ENCODE peak calls at places on chromosomes 6 and 20, in five cellular contexts. B, L, K, E and Z are unnamed samples.

GRCh38 chr6:18242062-18242851 is 22.1 kb downstream of the DEK start:
- DNase-seq in L (no peak), E (no peak), K (no peak), B (peak; percentile 72), Z (no peak)

GRCh38 chr20:19781235-19781634 is 23.2 kb downstream of the RIN2 start:
- DNase-seq in E (no peak), K (no peak), B (no peak), L (no peak), Z (peak; percentile 4)

GRCh38 chr6:17410281-17410680 is 16.9 kb downstream of the CAP2 start:
- DNase-seq in E (no peak), L (no peak), K (no peak), B (no peak), Z (no peak)

GRCh38 chr6:3193102-3193837 is 34.2 kb downstream of the TUBB2B start:
- DNase-seq in E (no peak), K (no peak), L (no peak), B (no peak), Z (no peak)

GRCh38 chr6:47161176-47161687 is 119.1 kb upstream of the ADGRF1 start:
- DNase-seq in K (no peak), E (no peak), L (peak; percentile 36), B (peak; percentile 29), Z (no peak)

GRCh38 chr6:12844284-12845223 is 128.0 kb downstream of the PHACTR1 start:
- DNase-seq in K (no peak), E (no peak), B (peak; percentile 10), L (no peak), Z (no peak)

GRCh38 chr6:44606506-44606905 is 219.0 kb downstream of the CDC5L start:
- DNase-seq in B (no peak), K (no peak), L (no peak), E (no peak), Z (no peak)

GRCh38 chr6:2245954-2246863 is 804 bp upstream of the GMDS start:
- DNase-seq in L (peak; percentile 93), K (no peak), E (peak; percentile 93), B (peak; percentile 51), Z (peak; percentile 86)

GRCh38 chr6:5968817-5969726 is 37.7 kb downstream of the NRN1 start:
- DNase-seq in K (no peak), B (peak; percentile 35), E (peak; percentile 73), L (peak; percentile 19), Z (no peak)

GRCh38 chr6:2608508-2608907 is 142.2 kb downstream of the MYLK4 start:
- DNase-seq in B (no peak), K (no peak), E (no peak), L (no peak), Z (no peak)

GRCh38 chr6:161586866-161587265 is 313.0 kb upstream of the AGPAT4 start:
- DNase-seq in K (no peak), B (no peak), E (no peak), L (no peak), Z (no peak)

GRCh38 chr6:28134015-28134414 is 7.7 kb upstream of the ZKSCAN8 start:
- DNase-seq in L (no peak), K (no peak), B (peak; percentile 29), E (no peak), Z (no peak)

GRCh38 chr6:88855521-88856152 is 107.8 kb downstream of the RNGTT start:
- DNase-seq in L (no peak), K (no peak), B (no peak), E (no peak), Z (no peak)

GRCh38 chr6:12348530-12349511 is 58.7 kb downstream of the EDN1 start:
- DNase-seq in K (no peak), B (peak; percentile 83), L (peak; percentile 38), E (peak; percentile 58), Z (no peak)

GRCh38 chr6:163356324-163356723 is 58.2 kb upstream of the QKI start:
- DNase-seq in B (no peak), L (no peak), K (no peak), E (no peak), Z (peak; percentile 81)

GRCh38 chr20:21981607-21982344 is 276.3 kb downstream of the PAX1 start:
- DNase-seq in E (no peak), L (no peak), K (no peak), B (no peak), Z (no peak)

GRCh38 chr6:126033696-126034095 is 47.4 kb downstream of the TRMT11 start:
- DNase-seq in B (no peak), E (no peak), K (no peak), L (peak; percentile 19), Z (peak; percentile 64)

GRCh38 chr20:23095504-23095903 is 9.4 kb upstream of the CD93 start:
- DNase-seq in K (no peak), B (no peak), L (no peak), E (no peak), Z (peak; percentile 64)

GRCh38 chr6:144617231-144618199 is 332.4 kb downstream of the UTRN start:
- DNase-seq in E (no peak), K (no peak), L (no peak), B (no peak), Z (no peak)

GRCh38 chr6:155311583-155311982 is 2.7 kb downstream of the TFB1M start:
- DNase-seq in K (no peak), B (no peak), E (no peak), L (no peak), Z (no peak)

GRCh38 chr6:24689964-24690363 is 23.1 kb downstream of the ACOT13 start:
- DNase-seq in L (no peak), B (no peak), K (no peak), E (no peak), Z (no peak)

GRCh38 chr6:29797120-29797519 is 30.5 kb upstream of the HLA-G start:
- DNase-seq in K (no peak), E (no peak), L (no peak), B (no peak), Z (no peak)

GRCh38 chr6:132734694-132735236 is 20.9 kb upstream of the VNN1 start:
- DNase-seq in L (no peak), B (peak; percentile 28), E (no peak), K (no peak), Z (no peak)

GRCh38 chr20:32457476-32457986 is 99.4 kb downstream of the ASXL1 start:
- DNase-seq in B (no peak), K (peak; percentile 81), E (peak; percentile 68), L (no peak), Z (peak; percentile 83)

GRCh38 chr6:9523462-9523861 is 891.4 kb downstream of the TFAP2A start:
- DNase-seq in B (no peak), L (no peak), K (no peak), E (no peak), Z (no peak)

GRCh38 chr6:14664112-14664592 is 546.6 kb downstream of the CD83 start:
- DNase-seq in E (no peak), B (no peak), L (no peak), K (no peak), Z (no peak)

GRCh38 chr6:80457044-80457933 is 350.8 kb downstream of the BCKDHB start:
- DNase-seq in E (peak; percentile 60), K (no peak), B (peak; percentile 38), L (peak; percentile 17), Z (peak; percentile 87)

DNA sequence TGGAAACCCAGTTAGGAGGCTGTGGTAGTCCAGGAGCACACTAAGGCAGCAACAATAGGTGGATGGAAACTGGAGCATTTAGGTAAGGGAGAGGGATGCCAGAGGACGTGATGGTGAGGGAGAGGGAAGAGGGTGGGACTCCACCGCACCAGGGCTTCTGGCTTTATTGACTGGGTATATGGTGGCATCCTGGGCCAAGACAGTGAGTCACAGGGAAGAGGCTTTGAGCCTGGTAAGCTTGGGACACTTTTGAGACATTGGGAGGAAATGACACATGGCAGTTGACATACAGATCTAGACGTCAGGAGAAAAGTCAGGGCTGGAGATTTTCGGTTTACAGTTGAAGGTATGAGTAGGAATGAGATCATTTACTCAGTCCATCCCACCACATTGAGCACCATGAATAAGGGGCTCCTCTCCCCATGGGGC is 14.9 kb downstream of the NT5E start:
- DNase-seq in K (no peak), L (no peak), E (no peak), B (peak; percentile 97), Z (no peak)
- TF ChIP-seq POLR2A in K (no peak), L (no peak), E (no peak), B (no peak), Z (no peak)

DNA sequence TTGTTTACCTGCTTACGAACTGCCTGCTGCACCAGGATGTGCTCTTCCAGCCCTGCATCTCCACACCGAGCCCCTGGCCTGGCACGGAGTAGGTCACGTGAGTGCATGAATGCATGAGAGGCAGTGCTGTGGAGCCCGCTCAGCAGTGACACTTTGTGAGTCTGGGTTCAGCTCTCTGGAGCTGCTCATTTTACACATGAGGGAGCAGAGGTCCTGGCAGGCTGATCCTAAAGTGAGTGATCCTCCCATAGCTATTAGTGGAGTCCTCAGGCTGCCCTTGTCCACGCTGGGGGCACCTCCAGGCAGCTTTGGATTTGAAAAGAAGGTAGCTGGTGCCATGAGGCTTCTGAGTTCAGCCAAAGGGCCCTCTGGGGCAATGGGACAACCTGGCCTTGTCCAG is 64.2 kb downstream of the EDN3 start:
- DNase-seq in L (no peak), E (no peak), K (no peak), B (no peak), Z (no peak)
- H3K27ac ChIP-seq in L (no peak overlapping the region), E (no peak overlapping the region), K (no peak overlapping the region), B (no peak overlapping the region), Z (no peak overlapping the region)

GRCh38 chr20:63165538-63166422 is 50.2 kb downstream of the YTHDF1 start:
- DNase-seq in B (no peak), K (no peak), E (no peak), L (no peak), Z (no peak)

GRCh38 chr20:63164681-63165537 is 51.0 kb downstream of the YTHDF1 start:
- DNase-seq in K (no peak), B (no peak), L (no peak), E (no peak), Z (no peak)

GRCh38 chr20:63163171-63163570 is 52.8 kb downstream of the YTHDF1 start:
- DNase-seq in K (no peak), L (no peak), B (no peak), E (no peak), Z (no peak)

GRCh38 chr20:63162206-63162770 is 53.6 kb downstream of the YTHDF1 start:
- DNase-seq in B (no peak), K (no peak), E (no peak), L (no peak), Z (no peak)

GRCh38 chr20:63163596-63164560 is 52.1 kb downstream of the YTHDF1 start:
- DNase-seq in K (no peak), B (no peak), L (no peak), E (no peak), Z (no peak)
- TF ChIP-seq POLR2AphosphoS5 in K (no peak), B (no peak), L (no peak), E (no peak), Z (no peak)

DNA sequence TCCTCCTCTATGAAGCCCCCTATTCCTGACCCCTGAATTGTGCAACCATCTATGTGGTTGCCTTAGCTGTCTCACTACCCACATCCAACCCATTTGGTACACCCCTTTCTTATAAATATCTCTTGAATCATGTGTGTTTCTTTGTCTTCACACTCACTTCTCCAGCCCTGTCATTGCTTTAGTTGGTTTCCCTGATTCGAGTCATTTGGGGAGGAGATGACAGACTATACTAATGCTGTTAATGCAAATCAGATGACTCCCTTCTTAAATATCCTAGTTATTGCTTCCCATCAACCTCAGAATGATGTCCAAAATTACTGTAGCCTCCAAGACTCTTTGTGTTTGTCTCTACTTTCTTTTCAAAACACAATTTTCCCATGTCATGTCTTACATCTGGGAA is 23.0 kb downstream of the SLC35D3 start:
- DNase-seq in E (no peak), B (no peak), L (no peak), K (no peak), Z (no peak)
- TF ChIP-seq POLR2A in E (no peak), B (no peak), L (no peak), K (no peak), Z (no peak)